ENCODE peak calls at places on chromosome 5, in six cellular contexts. One of them, this sample, is unnamed. For H3K4me1, the result is how much of the 10 kb centered on the place peaks cover.

GRCh38 chr5:113606298-113607134 is 93.0 kb downstream of the YTHDC2 start:
- DNase-seq in hepatocyte: peak
- DNase-seq in PC-3: peak
- DNase-seq in lower lobe of right lung: no peak
- DNase-seq in left ventricle myocardium inferior: no peak
- DNase-seq in colonic mucosa: peak
- DNase-seq in this sample: no peak

GRCh38 chr5:142688278-142688677 is 2.4 kb upstream of the FGF1 start:
- DNase-seq in hepatocyte: no peak
- DNase-seq in PC-3: no peak
- DNase-seq in lower lobe of right lung: no peak
- DNase-seq in left ventricle myocardium inferior: no peak
- DNase-seq in colonic mucosa: no peak
- DNase-seq in this sample: no peak

GRCh38 chr5:43658499-43658898 is 55.5 kb downstream of the NNT start:
- DNase-seq in hepatocyte: no peak
- DNase-seq in PC-3: peak
- DNase-seq in lower lobe of right lung: no peak
- DNase-seq in left ventricle myocardium inferior: no peak
- DNase-seq in colonic mucosa: no peak
- DNase-seq in this sample: no peak

GRCh38 chr5:35856186-35857003 is at the start of gene IL7R:
- DNase-seq in hepatocyte: no peak
- DNase-seq in PC-3: peak
- DNase-seq in lower lobe of right lung: no peak
- DNase-seq in left ventricle myocardium inferior: no peak
- DNase-seq in colonic mucosa: no peak
- DNase-seq in this sample: no peak

GRCh38 chr5:134398609-134399155 is 13.0 kb downstream of the CDKN2AIPNL start:
- DNase-seq in hepatocyte: no peak
- DNase-seq in PC-3: no peak
- DNase-seq in lower lobe of right lung: no peak
- DNase-seq in left ventricle myocardium inferior: no peak
- DNase-seq in colonic mucosa: no peak
- DNase-seq in this sample: no peak

GRCh38 chr5:36885149-36885548 is 8.6 kb downstream of the NIPBL start:
- DNase-seq in hepatocyte: no peak
- DNase-seq in PC-3: no peak
- DNase-seq in lower lobe of right lung: peak
- DNase-seq in left ventricle myocardium inferior: no peak
- DNase-seq in colonic mucosa: no peak
- DNase-seq in this sample: no peak

GRCh38 chr5:11273180-11273882 is 512.3 kb upstream of the DAP start:
- DNase-seq in hepatocyte: peak
- DNase-seq in PC-3: peak
- DNase-seq in lower lobe of right lung: no peak
- DNase-seq in left ventricle myocardium inferior: no peak
- DNase-seq in colonic mucosa: no peak
- DNase-seq in this sample: no peak

GRCh38 chr5:124519396-124519795 is 227.0 kb downstream of the ZNF608 start:
- DNase-seq in hepatocyte: peak
- DNase-seq in PC-3: no peak
- DNase-seq in lower lobe of right lung: no peak
- DNase-seq in left ventricle myocardium inferior: no peak
- DNase-seq in colonic mucosa: no peak
- DNase-seq in this sample: no peak

GRCh38 chr5:140317859-140318258 is 15.0 kb upstream of the PFDN1 start:
- DNase-seq in hepatocyte: no peak
- DNase-seq in PC-3: peak
- DNase-seq in lower lobe of right lung: no peak
- DNase-seq in left ventricle myocardium inferior: no peak
- DNase-seq in colonic mucosa: no peak
- DNase-seq in this sample: peak

GRCh38 chr5:136080483-136081180 is 51.8 kb downstream of the TGFBI start:
- DNase-seq in hepatocyte: peak
- DNase-seq in PC-3: no peak
- DNase-seq in lower lobe of right lung: peak
- DNase-seq in left ventricle myocardium inferior: peak
- DNase-seq in colonic mucosa: peak
- DNase-seq in this sample: peak

GRCh38 chr5:65061250-65061973 is 292.7 kb downstream of the CWC27 start:
- DNase-seq in hepatocyte: peak
- DNase-seq in PC-3: no peak
- DNase-seq in lower lobe of right lung: no peak
- DNase-seq in left ventricle myocardium inferior: no peak
- DNase-seq in colonic mucosa: no peak
- DNase-seq in this sample: no peak

GRCh38 chr5:24208540-24209141 is 436.1 kb downstream of the CDH10 start:
- DNase-seq in hepatocyte: no peak
- DNase-seq in PC-3: no peak
- DNase-seq in lower lobe of right lung: no peak
- DNase-seq in left ventricle myocardium inferior: no peak
- DNase-seq in colonic mucosa: no peak
- DNase-seq in this sample: no peak

GRCh38 chr5:124908603-124909451 is 162.4 kb upstream of the ZNF608 start:
- DNase-seq in hepatocyte: peak
- DNase-seq in PC-3: no peak
- DNase-seq in lower lobe of right lung: no peak
- DNase-seq in left ventricle myocardium inferior: no peak
- DNase-seq in colonic mucosa: no peak
- DNase-seq in this sample: no peak

GRCh38 chr5:157215143-157215825 is 34.6 kb downstream of the ITK start:
- DNase-seq in hepatocyte: no peak
- DNase-seq in PC-3: no peak
- DNase-seq in lower lobe of right lung: no peak
- DNase-seq in left ventricle myocardium inferior: no peak
- DNase-seq in colonic mucosa: no peak
- DNase-seq in this sample: no peak

GRCh38 chr5:158977642-158978041 is 122.1 kb downstream of the EBF1 start:
- DNase-seq in hepatocyte: no peak
- DNase-seq in PC-3: no peak
- DNase-seq in lower lobe of right lung: no peak
- DNase-seq in left ventricle myocardium inferior: no peak
- DNase-seq in colonic mucosa: no peak
- DNase-seq in this sample: no peak

GRCh38 chr5:136225796-136226195 is 32.8 kb upstream of the SMIM32 start:
- DNase-seq in hepatocyte: no peak
- DNase-seq in PC-3: no peak
- DNase-seq in lower lobe of right lung: no peak
- DNase-seq in left ventricle myocardium inferior: no peak
- DNase-seq in colonic mucosa: no peak
- DNase-seq in this sample: no peak

GRCh38 chr5:126527892-126528291 is 67.1 kb downstream of the ALDH7A1 start:
- DNase-seq in hepatocyte: no peak
- DNase-seq in PC-3: peak
- DNase-seq in lower lobe of right lung: no peak
- DNase-seq in left ventricle myocardium inferior: no peak
- DNase-seq in colonic mucosa: no peak
- DNase-seq in this sample: no peak

GRCh38 chr5:167850901-167851300 is 440.5 kb upstream of the WWC1 start:
- DNase-seq in hepatocyte: peak
- DNase-seq in PC-3: no peak
- DNase-seq in lower lobe of right lung: no peak
- DNase-seq in left ventricle myocardium inferior: no peak
- DNase-seq in colonic mucosa: no peak
- DNase-seq in this sample: no peak

GRCh38 chr5:173016621-173017046 is 33.1 kb downstream of the ATP6V0E1 start:
- DNase-seq in hepatocyte: peak
- DNase-seq in PC-3: peak
- DNase-seq in lower lobe of right lung: no peak
- DNase-seq in left ventricle myocardium inferior: no peak
- DNase-seq in colonic mucosa: no peak
- DNase-seq in this sample: peak

GRCh38 chr5:130189961-130190360 is 285.7 kb downstream of the CHSY3 start:
- DNase-seq in hepatocyte: no peak
- DNase-seq in PC-3: peak
- DNase-seq in lower lobe of right lung: no peak
- DNase-seq in left ventricle myocardium inferior: no peak
- DNase-seq in colonic mucosa: no peak
- DNase-seq in this sample: no peak

GRCh38 chr5:160269017-160269416 is 39.7 kb downstream of the FABP6 start:
- DNase-seq in hepatocyte: peak
- DNase-seq in PC-3: no peak
- DNase-seq in lower lobe of right lung: peak
- DNase-seq in left ventricle myocardium inferior: peak
- DNase-seq in colonic mucosa: peak
- DNase-seq in this sample: peak

GRCh38 chr5:1737790-1738405 is 61.7 kb downstream of the MRPL36 start:
- DNase-seq in hepatocyte: no peak
- DNase-seq in PC-3: peak
- DNase-seq in lower lobe of right lung: no peak
- DNase-seq in left ventricle myocardium inferior: no peak
- DNase-seq in colonic mucosa: no peak
- DNase-seq in this sample: no peak

GRCh38 chr5:156534906-156535305 is 207.9 kb downstream of the SGCD start:
- DNase-seq in hepatocyte: no peak
- DNase-seq in PC-3: no peak
- DNase-seq in lower lobe of right lung: no peak
- DNase-seq in left ventricle myocardium inferior: no peak
- DNase-seq in colonic mucosa: no peak
- DNase-seq in this sample: no peak

GRCh38 chr5:25414746-25415145 is 770.0 kb upstream of the CDH10 start:
- DNase-seq in hepatocyte: peak
- DNase-seq in PC-3: peak
- DNase-seq in lower lobe of right lung: no peak
- DNase-seq in left ventricle myocardium inferior: no peak
- DNase-seq in colonic mucosa: no peak
- DNase-seq in this sample: no peak

GRCh38 chr5:2157372-2157771 is 274.6 kb upstream of the IRX4 start:
- DNase-seq in hepatocyte: no peak
- DNase-seq in PC-3: no peak
- DNase-seq in lower lobe of right lung: no peak
- DNase-seq in left ventricle myocardium inferior: no peak
- DNase-seq in colonic mucosa: no peak
- DNase-seq in this sample: no peak

GRCh38 chr5:14168139-14168792 is 25.1 kb downstream of the TRIO start:
- DNase-seq in hepatocyte: no peak
- DNase-seq in PC-3: peak
- DNase-seq in lower lobe of right lung: no peak
- DNase-seq in left ventricle myocardium inferior: no peak
- DNase-seq in colonic mucosa: no peak
- DNase-seq in this sample: no peak

GRCh38 chr5:35736280-35736679 is 118.6 kb downstream of the SPEF2 start:
- DNase-seq in hepatocyte: no peak
- DNase-seq in PC-3: peak
- DNase-seq in lower lobe of right lung: no peak
- DNase-seq in left ventricle myocardium inferior: no peak
- DNase-seq in colonic mucosa: no peak
- DNase-seq in this sample: no peak

GRCh38 chr5:30808996-30809395 is 384.5 kb upstream of the CDH6 start:
- DNase-seq in hepatocyte: peak
- DNase-seq in PC-3: peak
- DNase-seq in lower lobe of right lung: no peak
- DNase-seq in left ventricle myocardium inferior: no peak
- DNase-seq in colonic mucosa: no peak
- DNase-seq in this sample: no peak

GRCh38 chr5:10682429-10682746 is 78.6 kb downstream of the DAP start:
- DNase-seq in hepatocyte: no peak
- DNase-seq in PC-3: no peak
- DNase-seq in lower lobe of right lung: no peak
- DNase-seq in left ventricle myocardium inferior: no peak
- DNase-seq in colonic mucosa: no peak
- DNase-seq in this sample: no peak

DNA sequence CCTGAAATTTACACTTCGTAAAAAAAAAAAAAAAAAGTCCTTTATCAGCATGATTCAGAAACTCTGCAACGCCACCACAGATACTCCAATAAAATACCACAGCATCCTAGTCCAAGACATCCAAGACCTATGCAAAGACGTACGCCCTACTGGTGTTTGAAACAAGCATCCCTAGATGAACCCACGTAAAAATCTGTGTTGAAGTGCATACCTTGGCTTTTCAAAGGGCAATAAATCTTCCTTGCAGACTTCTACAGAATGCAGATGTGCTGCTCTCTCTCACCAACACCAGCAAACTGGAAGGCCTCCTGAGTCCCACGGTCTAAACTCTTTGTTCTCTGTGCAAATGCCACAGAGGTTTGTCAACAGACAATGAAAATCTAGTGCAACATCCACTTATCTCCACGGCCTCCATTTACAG is 38.8 kb downstream of the MYO10 start:
- DNase-seq in hepatocyte: peak
- DNase-seq in PC-3: peak
- DNase-seq in lower lobe of right lung: no peak
- DNase-seq in left ventricle myocardium inferior: no peak
- DNase-seq in colonic mucosa: no peak
- DNase-seq in this sample: no peak
- H3K27ac ChIP-seq in hepatocyte: peak
- H3K27ac ChIP-seq in PC-3: peak
- H3K27ac ChIP-seq in lower lobe of right lung: no peak
- H3K27ac ChIP-seq in left ventricle myocardium inferior: no peak
- H3K27ac ChIP-seq in colonic mucosa: peak
- H3K27ac ChIP-seq in this sample: no peak

GRCh38 chr5:80269991-80270438 is 14.2 kb upstream of the SERINC5 start:
- DNase-seq in hepatocyte: no peak
- DNase-seq in PC-3: no peak
- DNase-seq in lower lobe of right lung: no peak
- DNase-seq in left ventricle myocardium inferior: no peak
- DNase-seq in colonic mucosa: no peak
- DNase-seq in this sample: no peak

GRCh38 chr5:80266566-80266965 is 10.7 kb upstream of the SERINC5 start:
- DNase-seq in hepatocyte: no peak
- DNase-seq in PC-3: no peak
- DNase-seq in lower lobe of right lung: no peak
- DNase-seq in left ventricle myocardium inferior: no peak
- DNase-seq in colonic mucosa: no peak
- DNase-seq in this sample: no peak

GRCh38 chr5:80268916-80269315 is 13.1 kb upstream of the SERINC5 start:
- DNase-seq in hepatocyte: no peak
- DNase-seq in PC-3: no peak
- DNase-seq in lower lobe of right lung: no peak
- DNase-seq in left ventricle myocardium inferior: no peak
- DNase-seq in colonic mucosa: no peak
- DNase-seq in this sample: no peak
- H3K4me1 ChIP-seq in hepatocyte: under half
- H3K4me1 ChIP-seq in PC-3: under half
- H3K4me1 ChIP-seq in lower lobe of right lung: under half
- H3K4me1 ChIP-seq in left ventricle myocardium inferior: under half
- H3K4me1 ChIP-seq in colonic mucosa: under half
- H3K4me1 ChIP-seq in this sample: under half

DNA sequence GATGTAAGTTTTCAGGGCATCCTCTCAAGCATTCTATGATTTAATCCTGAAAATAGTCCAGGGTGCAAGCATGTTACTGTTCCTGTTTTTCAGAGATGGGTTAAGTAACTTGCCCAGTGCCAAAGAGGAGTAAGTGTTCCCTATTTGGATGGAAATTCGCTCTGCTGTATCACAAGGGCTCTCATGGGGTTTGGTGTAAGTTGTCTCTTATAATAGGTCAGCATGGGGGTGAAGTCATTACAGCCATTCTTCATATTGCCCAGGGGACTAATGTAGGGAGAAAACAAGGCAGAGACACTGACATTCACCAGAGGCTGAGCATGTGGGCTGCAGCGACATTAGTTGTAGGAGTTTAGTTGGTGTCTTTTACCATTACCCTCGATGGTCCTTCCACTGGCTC is 142.1 kb upstream of the GLRA1 start:
- DNase-seq in hepatocyte: no peak
- DNase-seq in PC-3: no peak
- DNase-seq in lower lobe of right lung: no peak
- DNase-seq in left ventricle myocardium inferior: no peak
- DNase-seq in colonic mucosa: no peak
- DNase-seq in this sample: no peak
- H3K4me3 ChIP-seq in hepatocyte: no peak
- H3K4me3 ChIP-seq in PC-3: no peak
- H3K4me3 ChIP-seq in lower lobe of right lung: no peak
- H3K4me3 ChIP-seq in left ventricle myocardium inferior: no peak
- H3K4me3 ChIP-seq in colonic mucosa: no peak
- H3K4me3 ChIP-seq in this sample: no peak

GRCh38 chr5:82272957-82273356 is 5.2 kb downstream of the RPS23 start:
- DNase-seq in hepatocyte: no peak
- DNase-seq in PC-3: no peak
- DNase-seq in lower lobe of right lung: no peak
- DNase-seq in left ventricle myocardium inferior: no peak
- DNase-seq in colonic mucosa: no peak
- DNase-seq in this sample: no peak
- H3K27ac ChIP-seq in hepatocyte: no peak
- H3K27ac ChIP-seq in PC-3: no peak
- H3K27ac ChIP-seq in lower lobe of right lung: no peak
- H3K27ac ChIP-seq in left ventricle myocardium inferior: no peak
- H3K27ac ChIP-seq in colonic mucosa: no peak
- H3K27ac ChIP-seq in this sample: no peak

This sample was measured in ascending aorta.